ENCODE peak calls at places on chromosome 6, in nine cellular contexts. D is WERI-Rb-1; P is mesendoderm; V is right atrium auricular region; C is IMR-90; U is CD4-positive, CD25-positive, alpha-beta regulatory T cell; G is small intestine; S is bronchial epithelial cell; F is neural progenitor cell. B is an unnamed sample.

GRCh38 chr6:112360498-112360897 is 13.4 kb downstream of the RFPL4B start:
- DNase-seq in F (no peak), D (no peak), C (peak; percentile 29), S (no peak), U (no peak), G (no peak), V (no peak), P (peak; percentile 4), B (no peak)

GRCh38 chr6:169722362-169723199 is 1.7 kb downstream of the PHF10 start:
- DNase-seq in U (no peak), P (peak; percentile 51), D (no peak), F (peak; percentile 68), V (no peak), G (peak; percentile 47), C (peak; percentile 88), S (peak; percentile 82), B (peak; percentile 30)

GRCh38 chr6:168137024-168137423 is 58.0 kb upstream of the FRMD1 start:
- DNase-seq in C (no peak), U (no peak), P (no peak), F (no peak), D (no peak), V (peak; percentile 36), S (no peak), G (no peak), B (no peak)

GRCh38 chr6:6008648-6009421 is 2.1 kb upstream of the NRN1 start:
- DNase-seq in S (no peak), F (peak; percentile 91), C (no peak), U (peak; percentile 58), V (no peak), P (peak; percentile 91), D (peak; percentile 99), G (peak; percentile 37), B (peak; percentile 64)

GRCh38 chr6:3660473-3660872 is 91.0 kb downstream of the PXDC1 start:
- DNase-seq in V (no peak), D (no peak), U (no peak), C (no peak), G (no peak), F (no peak), S (no peak), P (no peak), B (no peak)

GRCh38 chr6:2021713-2022125 is 223.7 kb downstream of the GMDS start:
- DNase-seq in S (peak; percentile 89), F (peak; percentile 33), V (peak; percentile 76), D (no peak), U (no peak), C (peak; percentile 77), P (no peak), G (peak; percentile 74), B (peak; percentile 83)

GRCh38 chr6:71082033-71082620 is 125.3 kb upstream of the B3GAT2 start:
- DNase-seq in G (no peak), F (no peak), S (no peak), C (peak; percentile 35), P (no peak), V (no peak), D (no peak), U (no peak), B (no peak)

GRCh38 chr6:14278436-14278835 is 160.9 kb downstream of the CD83 start:
- DNase-seq in F (peak; percentile 43), G (no peak), C (no peak), D (no peak), S (no peak), V (no peak), P (no peak), U (no peak), B (no peak)

GRCh38 chr6:119319694-119320093 is 29.9 kb downstream of the MAN1A1 start:
- DNase-seq in F (no peak), G (peak; percentile 76), S (no peak), P (no peak), U (no peak), D (no peak), C (no peak), V (no peak), B (no peak)

GRCh38 chr6:167979436-167980090 is 17.9 kb upstream of the KIF25 start:
- DNase-seq in C (no peak), G (no peak), P (peak; percentile 60), D (no peak), U (no peak), V (no peak), F (peak; percentile 61), S (no peak), B (no peak)

GRCh38 chr6:34018961-34019606 is 126.8 kb downstream of the GRM4 start:
- DNase-seq in C (no peak), F (no peak), D (no peak), V (no peak), G (no peak), P (no peak), S (no peak), U (no peak), B (no peak)

GRCh38 chr6:49225471-49225870 is 237.6 kb downstream of the MMUT start:
- DNase-seq in P (no peak), V (no peak), D (no peak), F (no peak), U (no peak), S (no peak), G (no peak), C (no peak), B (no peak)

GRCh38 chr6:33685411-33686224 is 25.9 kb downstream of the UQCC2 start:
- DNase-seq in U (no peak), G (no peak), F (no peak), S (no peak), V (no peak), D (no peak), P (no peak), C (no peak), B (no peak)

GRCh38 chr6:158507174-158507573 is 52.7 kb upstream of the TMEM181 start:
- DNase-seq in S (no peak), F (no peak), U (no peak), D (no peak), P (no peak), C (no peak), V (no peak), G (no peak), B (no peak)

GRCh38 chr6:149473080-149474052 is 11.4 kb downstream of the ZC3H12D start:
- DNase-seq in G (peak; percentile 93), U (peak; percentile 66), D (no peak), P (no peak), S (peak; percentile 51), F (peak; percentile 59), V (no peak), C (no peak), B (peak; percentile 68)

GRCh38 chr6:149470948-149471347 is 13.9 kb downstream of the ZC3H12D start:
- DNase-seq in P (no peak), D (no peak), C (no peak), F (no peak), V (no peak), G (no peak), S (no peak), U (no peak), B (no peak)

GRCh38 chr6:149472241-149472640 is 12.6 kb downstream of the ZC3H12D start:
- DNase-seq in P (no peak), D (no peak), F (no peak), U (no peak), G (no peak), C (no peak), S (no peak), V (no peak), B (no peak)

GRCh38 chr6:149474108-149474935 is 10.5 kb downstream of the ZC3H12D start:
- DNase-seq in S (no peak), C (no peak), U (no peak), P (no peak), F (no peak), G (peak; percentile 45), V (no peak), D (no peak), B (no peak)

DNA sequence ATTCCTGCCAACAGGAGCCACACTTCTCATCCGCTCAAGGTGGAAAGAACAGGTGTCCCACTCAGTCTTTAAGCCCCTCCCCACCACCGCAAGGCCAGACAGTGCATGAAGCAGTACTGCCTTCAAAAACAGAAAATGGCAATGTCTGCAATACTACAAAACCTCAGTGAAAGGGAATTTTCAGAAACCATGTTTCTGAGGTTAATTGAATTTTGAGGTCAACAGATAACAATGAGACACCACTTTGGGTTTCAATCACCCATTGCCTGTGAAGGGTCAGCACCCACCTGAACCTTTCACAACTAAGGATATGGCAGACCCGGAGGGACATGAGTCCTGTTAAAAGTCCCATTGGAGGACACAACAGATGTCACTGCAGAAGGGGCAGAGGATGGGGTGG is 13.0 kb downstream of the ZC3H12D start:
- DNase-seq in V (no peak), C (no peak), S (no peak), D (no peak), F (no peak), G (no peak), U (no peak), P (no peak), B (no peak)
- H3K27me3 ChIP-seq in V (no peaks in the 10 kb centered on the region), C (peaks cover 25% of the 10 kb centered on the region), S (peaks cover 3% of the 10 kb centered on the region), D (no peaks in the 10 kb centered on the region), F (no peaks in the 10 kb centered on the region), G (no peaks in the 10 kb centered on the region), U (no peaks in the 10 kb centered on the region), P (no peaks in the 10 kb centered on the region), B (no peaks in the 10 kb centered on the region)

GRCh38 chr6:7723041-7723447 is 2.9 kb upstream of the BMP6 start:
- DNase-seq in C (peak; percentile 81), F (peak; percentile 83), P (peak; percentile 91), G (peak; percentile 48), S (peak; percentile 68), D (peak; percentile 87), U (peak; percentile 70), V (peak; percentile 95), B (peak; percentile 85)
- H3K27me3 ChIP-seq in C (peaks cover 42% of the 10 kb centered on the region), F (peaks cover 73% of the 10 kb centered on the region), P (peaks cover 27% of the 10 kb centered on the region), G (no peaks in the 10 kb centered on the region), S (peaks cover 13% of the 10 kb centered on the region), D (peaks cover 64% of the 10 kb centered on the region), U (peaks cover 18% of the 10 kb centered on the region), V (peaks cover 2% of the 10 kb centered on the region), B (no peaks in the 10 kb centered on the region)

GRCh38 chr6:45951771-45952529 is 63.7 kb downstream of the CLIC5 start:
- DNase-seq in C (no peak), F (no peak), P (no peak), D (no peak), U (no peak), S (no peak), V (no peak), G (peak; percentile 40), B (no peak)
- H3K27me3 ChIP-seq in C (peaks cover 15% of the 10 kb centered on the region), F (no peaks in the 10 kb centered on the region), P (no peaks in the 10 kb centered on the region), D (no peaks in the 10 kb centered on the region), U (no peaks in the 10 kb centered on the region), S (peaks cover 4% of the 10 kb centered on the region), V (no peaks in the 10 kb centered on the region), G (no peaks in the 10 kb centered on the region), B (no peaks in the 10 kb centered on the region)

GRCh38 chr6:44329858-44330257 is 12.6 kb upstream of the SPATS1 start:
- DNase-seq in D (no peak), C (no peak), G (no peak), S (no peak), U (no peak), V (no peak), P (no peak), F (no peak), B (no peak)

GRCh38 chr6:44332585-44332984 is 9.9 kb upstream of the SPATS1 start:
- DNase-seq in P (no peak), S (no peak), F (no peak), V (no peak), G (no peak), D (no peak), C (peak; percentile 10), U (no peak), B (no peak)

GRCh38 chr6:44321210-44321609 is 8.1 kb upstream of the AARS2 start:
- DNase-seq in C (no peak), U (no peak), D (no peak), V (no peak), S (no peak), G (no peak), P (no peak), F (no peak), B (no peak)

GRCh38 chr6:44327096-44327495 is 13.9 kb upstream of the AARS2 start:
- DNase-seq in S (no peak), F (no peak), C (no peak), P (no peak), U (no peak), V (no peak), G (no peak), D (no peak), B (no peak)
- H3K27me3 ChIP-seq in S (peaks cover 3% of the 10 kb centered on the region), F (peaks cover 7% of the 10 kb centered on the region), C (peaks cover 47% of the 10 kb centered on the region), P (no peaks in the 10 kb centered on the region), U (peaks cover 11% of the 10 kb centered on the region), V (peaks cover 6% of the 10 kb centered on the region), G (no peaks in the 10 kb centered on the region), D (no peaks in the 10 kb centered on the region), B (no peaks in the 10 kb centered on the region)